ENCODE peak calls at places on chromosomes 5 and 9, in nine cellular contexts. A, P, J, K, M, F, C, H and R are unnamed samples. For H3K4me1, the result is how much of the 10 kb centered on the place peaks cover.

GRCh38 chr9:6997330-6997729 is 239.6 kb downstream of the KDM4C start:
- DNase-seq in A (no peak), P (no peak), J (no peak), K (no peak), M (no peak), F (no peak), C (no peak), H (no peak), R (no peak)

GRCh38 chr9:118647331-118647730 is 721.9 kb downstream of the BRINP1 start:
- DNase-seq in A (no peak), P (no peak), J (no peak), K (no peak), M (no peak), F (no peak), C (no peak), H (no peak), R (no peak)

GRCh38 chr9:93133641-93134017 is 422 bp downstream of the NINJ1 start:
- DNase-seq in A (peak), P (peak), J (peak), K (peak), M (peak), F (peak), C (peak), H (peak), R (peak)

GRCh38 chr9:34540826-34541225 is 18.0 kb upstream of the ENHO start:
- DNase-seq in A (peak), P (no peak), J (peak), K (no peak), M (no peak), F (no peak), C (no peak), H (no peak), R (no peak)

GRCh38 chr5:80654391-80655230 is at the start of the genes DHFR and MSH3:
- DNase-seq in A (peak), P (peak), J (peak), K (peak), M (peak), F (peak), C (peak), H (peak), R (peak)

GRCh38 chr5:117829646-117830045 is 1158.7 kb downstream of the DTWD2 start:
- DNase-seq in A (no peak), P (no peak), J (no peak), K (no peak), M (no peak), F (peak), C (no peak), H (no peak), R (no peak)

GRCh38 chr5:168329302-168329701 is 37.9 kb downstream of the WWC1 start:
- DNase-seq in A (no peak), P (no peak), J (no peak), K (no peak), M (no peak), F (no peak), C (no peak), H (no peak), R (no peak)

GRCh38 chr9:123048748-123049147 is 15.3 kb downstream of the GPR21 start:
- DNase-seq in A (peak), P (no peak), J (no peak), K (no peak), M (no peak), F (no peak), C (no peak), H (no peak), R (no peak)

GRCh38 chr9:136225366-136225747 is 20.3 kb downstream of the QSOX2 start:
- DNase-seq in A (no peak), P (no peak), J (no peak), K (no peak), M (no peak), F (peak), C (no peak), H (no peak), R (no peak)

GRCh38 chr5:174665347-174665746 is 59.0 kb upstream of the MSX2 start:
- DNase-seq in A (no peak), P (no peak), J (no peak), K (no peak), M (no peak), F (no peak), C (no peak), H (no peak), R (no peak)

GRCh38 chr5:100595152-100595811 is 60.1 kb downstream of the FAM174A start:
- DNase-seq in A (peak), P (no peak), J (no peak), K (no peak), M (no peak), F (peak), C (no peak), H (peak), R (no peak)

GRCh38 chr5:86880344-86880743 is 262.6 kb downstream of the COX7C start:
- DNase-seq in A (no peak), P (no peak), J (no peak), K (no peak), M (peak), F (no peak), C (no peak), H (no peak), R (no peak)

GRCh38 chr5:58804331-58804730 is 221.5 kb downstream of the RAB3C start:
- DNase-seq in A (no peak), P (no peak), J (no peak), K (no peak), M (no peak), F (no peak), C (no peak), H (no peak), R (no peak)

GRCh38 chr5:103706939-103707682 is 144.5 kb upstream of the NUDT12 start:
- DNase-seq in A (no peak), P (no peak), J (no peak), K (no peak), M (peak), F (no peak), C (no peak), H (no peak), R (no peak)

GRCh38 chr5:69129413-69129812 is 35.6 kb downstream of the SLC30A5 start:
- DNase-seq in A (no peak), P (no peak), J (no peak), K (no peak), M (no peak), F (no peak), C (no peak), H (no peak), R (no peak)

GRCh38 chr9:5767968-5768932 is 64.7 kb downstream of the ERMP1 start:
- DNase-seq in A (no peak), P (no peak), J (no peak), K (no peak), M (no peak), F (no peak), C (no peak), H (no peak), R (no peak)

GRCh38 chr5:40112875-40113274 is 566.8 kb upstream of the PTGER4 start:
- DNase-seq in A (no peak), P (no peak), J (no peak), K (no peak), M (no peak), F (no peak), C (no peak), H (no peak), R (no peak)

GRCh38 chr5:77239126-77239741 is 28.8 kb downstream of the PDE8B start:
- DNase-seq in A (peak), P (no peak), J (no peak), K (no peak), M (no peak), F (no peak), C (no peak), H (no peak), R (no peak)

GRCh38 chr5:155471027-155471426 is 457.5 kb downstream of the KIF4B start:
- DNase-seq in A (no peak), P (no peak), J (no peak), K (no peak), M (no peak), F (no peak), C (no peak), H (no peak), R (no peak)

GRCh38 chr9:27053369-27054057 is 48.0 kb upstream of the LRRC19 start:
- DNase-seq in A (peak), P (no peak), J (no peak), K (no peak), M (no peak), F (no peak), C (no peak), H (no peak), R (no peak)

GRCh38 chr5:52491071-52491828 is 296.5 kb upstream of the ITGA1 start:
- DNase-seq in A (no peak), P (no peak), J (no peak), K (no peak), M (no peak), F (no peak), C (no peak), H (no peak), R (no peak)

GRCh38 chr9:71909887-71910601 is 949 bp downstream of the ABHD17B start:
- DNase-seq in A (peak), P (peak), J (peak), K (peak), M (peak), F (no peak), C (peak), H (peak), R (peak)

GRCh38 chr9:108052431-108053080 is 563.0 kb upstream of the KLF4 start:
- DNase-seq in A (no peak), P (no peak), J (no peak), K (no peak), M (no peak), F (no peak), C (no peak), H (no peak), R (no peak)
- H3K4me1 ChIP-seq in A (half or more), P (under half), J (under half), K (under half), M (under half), F (under half), C (under half), H (under half), R (under half)

DNA sequence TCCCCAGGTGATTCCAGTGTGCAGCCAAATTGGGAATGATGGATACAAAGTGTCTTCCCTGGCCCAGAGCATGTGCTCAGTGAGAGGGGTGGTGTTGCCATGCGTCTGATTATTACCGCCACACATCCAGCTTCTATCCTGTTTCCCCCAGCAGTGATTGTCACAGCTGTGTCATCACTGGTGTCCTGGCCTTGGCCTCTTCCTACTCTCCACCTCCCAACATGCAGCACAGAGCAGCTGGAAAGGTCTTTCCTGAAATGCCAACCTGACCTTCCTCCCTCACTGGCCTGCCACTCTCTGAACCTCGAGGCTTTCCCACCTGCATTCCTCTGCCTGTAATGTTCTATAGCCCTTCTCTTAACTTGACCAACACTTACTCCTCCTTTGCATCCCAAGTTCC is 60.0 kb downstream of the TMOD1 start:
- DNase-seq in A (no peak), P (no peak), J (peak), K (no peak), M (no peak), F (no peak), C (peak), H (no peak), R (no peak)
- H3K4me1 ChIP-seq in A (under half), P (under half), J (half or more), K (under half), M (under half), F (under half), C (under half), H (half or more), R (half or more)

GRCh38 chr5:31225118-31225517 is 31.6 kb downstream of the CDH6 start:
- DNase-seq in A (no peak), P (no peak), J (no peak), K (no peak), M (no peak), F (no peak), C (no peak), H (no peak), R (no peak)
- H3K4me1 ChIP-seq in A (under half), P (under half), J (under half), K (under half), M (under half), F (under half), C (under half), H (under half), R (under half)

GRCh38 chr9:127981559-127982121 is 851 bp upstream of the EEIG1 start:
- DNase-seq in A (no peak), P (peak), J (no peak), K (no peak), M (no peak), F (no peak), C (no peak), H (no peak), R (no peak)
- H3K4me1 ChIP-seq in A (under half), P (under half), J (under half), K (under half), M (under half), F (under half), C (under half), H (half or more), R (under half)

GRCh38 chr9:133428579-133429215 is 6.5 kb downstream of the ADAMTS13 start:
- DNase-seq in A (no peak), P (no peak), J (no peak), K (no peak), M (peak), F (no peak), C (no peak), H (no peak), R (peak)

GRCh38 chr9:133429216-133429613 is 7.0 kb downstream of the ADAMTS13 start:
- DNase-seq in A (no peak), P (no peak), J (no peak), K (no peak), M (no peak), F (no peak), C (no peak), H (no peak), R (no peak)

GRCh38 chr9:133429641-133430161 is 7.5 kb downstream of the ADAMTS13 start:
- DNase-seq in A (peak), P (no peak), J (no peak), K (no peak), M (peak), F (peak), C (no peak), H (no peak), R (peak)

GRCh38 chr9:133427658-133428348 is 5.6 kb downstream of the ADAMTS13 start:
- DNase-seq in A (no peak), P (no peak), J (no peak), K (no peak), M (no peak), F (no peak), C (no peak), H (no peak), R (no peak)

GRCh38 chr9:133430244-133430643 is 8.1 kb downstream of the ADAMTS13 start:
- DNase-seq in A (no peak), P (no peak), J (no peak), K (no peak), M (no peak), F (no peak), C (no peak), H (no peak), R (no peak)
- H3K4me1 ChIP-seq in A (under half), P (under half), J (under half), K (under half), M (under half), F (under half), C (under half), H (under half), R (under half)

GRCh38 chr9:108582716-108583115 is 273.1 kb downstream of the ACTL7B start:
- DNase-seq in A (no peak), P (no peak), J (no peak), K (no peak), M (no peak), F (no peak), C (no peak), H (no peak), R (no peak)

GRCh38 chr9:108586451-108586850 is 269.3 kb downstream of the ACTL7B start:
- DNase-seq in A (no peak), P (no peak), J (no peak), K (no peak), M (no peak), F (no peak), C (no peak), H (no peak), R (no peak)

GRCh38 chr9:108584860-108585259 is 270.9 kb downstream of the ACTL7B start:
- DNase-seq in A (no peak), P (no peak), J (no peak), K (no peak), M (no peak), F (no peak), C (no peak), H (no peak), R (no peak)

DNA sequence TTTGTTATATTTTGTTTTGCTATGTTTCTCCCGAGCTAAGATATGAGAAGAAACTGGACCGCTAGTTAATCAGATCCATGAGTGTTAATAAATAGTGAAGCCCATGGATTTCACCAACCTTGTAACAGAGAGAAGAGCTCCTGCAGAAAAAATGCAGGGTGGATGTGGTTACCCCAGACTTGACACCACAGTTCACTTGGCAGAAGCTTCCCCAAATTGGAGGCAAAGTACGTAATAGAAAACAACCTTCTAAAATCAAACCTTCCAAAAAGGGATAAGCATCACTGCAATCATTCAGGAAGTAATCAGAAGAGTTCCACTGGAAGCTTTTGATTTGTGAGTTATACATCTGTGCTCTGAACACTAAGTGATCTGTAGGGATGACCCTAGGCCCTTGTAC is 267.5 kb downstream of the ACTL7B start:
- DNase-seq in A (no peak), P (no peak), J (no peak), K (no peak), M (no peak), F (no peak), C (no peak), H (no peak), R (no peak)
- H3K4me1 ChIP-seq in A (under half), P (under half), J (under half), K (under half), M (under half), F (under half), C (under half), H (under half), R (under half)

DNA sequence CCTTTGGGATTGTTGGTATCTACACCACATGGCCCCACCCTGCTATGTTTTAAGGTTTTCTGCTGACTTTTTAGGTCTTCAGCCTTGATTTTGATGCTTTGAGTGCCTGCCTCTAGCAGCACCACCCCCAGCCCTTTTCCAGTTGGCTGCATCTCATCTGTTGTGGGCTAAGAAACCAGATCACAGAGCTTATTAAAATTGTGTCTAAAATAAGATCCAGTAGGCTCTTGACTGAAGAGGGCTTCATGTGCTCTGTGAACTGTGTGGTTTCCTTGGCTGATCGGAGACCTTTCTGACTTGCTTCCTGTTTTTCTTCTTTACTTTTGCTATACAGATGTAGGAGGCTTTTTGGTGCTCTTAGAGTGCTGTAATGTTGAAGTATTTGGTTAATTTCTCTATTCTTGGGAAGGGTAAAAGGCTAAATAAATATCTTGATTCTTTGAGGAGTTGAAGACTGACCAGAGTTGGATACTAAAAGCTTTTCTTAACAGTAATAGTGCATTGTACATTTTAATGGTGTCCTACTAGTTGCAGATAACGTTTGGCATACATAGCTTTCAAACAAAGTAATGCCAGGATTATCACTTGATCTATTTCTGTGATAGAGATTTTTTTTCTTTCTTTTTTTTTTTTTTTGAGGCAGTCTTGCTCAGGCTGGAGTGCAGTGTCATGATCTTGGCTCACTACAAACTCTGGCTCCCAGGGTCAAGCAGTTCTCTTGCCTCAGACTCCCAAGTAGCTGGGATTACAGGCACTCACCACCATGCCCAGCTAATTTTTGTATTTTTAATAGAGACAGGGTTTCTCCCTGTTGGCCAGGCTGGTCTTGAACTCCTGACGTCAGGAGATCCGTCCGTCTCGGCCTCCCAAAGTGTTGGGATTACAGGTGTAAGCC is 4.5 kb downstream of the UBE2D2 start:
- DNase-seq in A (peak), P (no peak), J (no peak), K (no peak), M (peak), F (no peak), C (peak), H (no peak), R (peak)
- H3K4me1 ChIP-seq in A (under half), P (under half), J (half or more), K (under half), M (under half), F (under half), C (under half), H (half or more), R (under half)